ENCODE peak calls at places on chromosomes 12 and 14, in eight cellular contexts. L is brain microvascular endothelial cell, D is epithelial cell of esophagus, W is neural crest cell, B is GM13976, U is Calu3, C is IMR-90, K is PC-3. O is an unnamed sample.

GRCh38 chr14:44010595-44010994 is 496.5 kb downstream of the FSCB start:
- DNase-seq in C (no peak), L (no peak), W (no peak), D (no peak), K (no peak), B (no peak), U (no peak), O (no peak)

GRCh38 chr12:4273651-4274395 is at the start of gene CCND2:
- DNase-seq in U (peak; percentile 27), C (peak; percentile 54), B (peak; percentile 90), D (peak; percentile 94), L (peak; percentile 51), K (no peak), W (peak; percentile 76), O (peak; percentile 49)

GRCh38 chr12:132121283-132121682 is 22.8 kb downstream of the DDX51 start:
- DNase-seq in C (no peak), D (no peak), W (no peak), B (no peak), L (no peak), U (no peak), K (no peak), O (no peak)

GRCh38 chr12:47801904-47802246 is 17.8 kb downstream of the HDAC7 start:
- DNase-seq in L (no peak), W (no peak), B (no peak), U (no peak), C (no peak), K (no peak), D (no peak), O (no peak)

GRCh38 chr12:52216107-52216506 is 16.9 kb upstream of the KRT7 start:
- DNase-seq in L (no peak), B (no peak), K (peak; percentile 3), W (no peak), D (no peak), C (peak; percentile 28), U (no peak), O (no peak)

GRCh38 chr12:175250-175649 is 38.7 kb downstream of the SLC6A12 start:
- DNase-seq in D (no peak), B (no peak), U (no peak), K (no peak), C (no peak), W (no peak), L (no peak), O (no peak)

GRCh38 chr12:122517877-122518276 is 8.9 kb downstream of the RSRC2 start:
- DNase-seq in C (peak; percentile 98), W (no peak), L (peak; percentile 97), K (peak; percentile 53), B (no peak), U (no peak), D (peak; percentile 55), O (no peak)

GRCh38 chr12:5083955-5084849 is 40.5 kb downstream of the KCNA5 start:
- DNase-seq in B (peak; percentile 71), K (peak; percentile 60), U (peak; percentile 47), D (peak; percentile 48), C (peak; percentile 71), W (peak; percentile 65), L (peak; percentile 74), O (no peak)

GRCh38 chr14:48398675-48399282 is 723.4 kb upstream of the MDGA2 start:
- DNase-seq in L (peak; percentile 43), C (peak; percentile 47), B (peak; percentile 27), U (peak; percentile 6), K (peak; percentile 86), D (peak; percentile 59), W (peak; percentile 13), O (no peak)

GRCh38 chr14:80959448-80960006 is 4.1 kb downstream of the TSHR start:
- DNase-seq in B (peak; percentile 56), C (no peak), U (no peak), L (no peak), D (no peak), K (no peak), W (no peak), O (peak; percentile 19)

GRCh38 chr14:100294213-100294962 is 11.9 kb downstream of the SLC25A29 start:
- DNase-seq in U (no peak), W (no peak), L (no peak), B (peak; percentile 32), C (no peak), K (no peak), D (no peak), O (no peak)

GRCh38 chr12:43733687-43734086 is 24.9 kb downstream of the PUS7L start:
- DNase-seq in L (no peak), D (no peak), B (no peak), U (no peak), K (no peak), W (no peak), C (no peak), O (no peak)

GRCh38 chr12:43728698-43729097 is 29.9 kb downstream of the PUS7L start:
- DNase-seq in C (no peak), D (no peak), L (no peak), U (no peak), K (no peak), W (no peak), B (no peak), O (no peak)

GRCh38 chr12:43728117-43728516 is 30.5 kb downstream of the PUS7L start:
- DNase-seq in W (no peak), L (no peak), D (no peak), C (no peak), U (no peak), B (no peak), K (peak; percentile 49), O (no peak)

DNA sequence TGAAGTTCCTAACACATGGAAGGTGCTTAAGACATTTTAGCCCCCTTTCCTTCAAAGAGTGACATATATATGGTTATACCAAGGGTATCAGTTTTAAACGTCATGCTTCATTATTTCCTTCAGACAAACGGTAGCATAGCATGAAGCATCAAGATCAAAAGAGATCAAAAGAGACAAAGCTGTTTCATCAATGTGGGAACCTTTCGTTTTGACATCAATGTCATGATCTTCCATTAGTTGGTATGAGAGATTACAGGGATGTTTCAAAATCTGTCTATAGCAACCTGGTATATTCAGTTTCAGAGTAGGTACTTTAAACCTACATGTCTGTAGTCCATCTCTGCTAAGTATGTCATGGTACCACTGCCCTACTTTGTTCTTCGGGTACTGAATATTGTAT is 28.3 kb downstream of the PUS7L start:
- DNase-seq in U (no peak), W (no peak), C (no peak), L (no peak), D (no peak), K (no peak), B (no peak), O (no peak)
- TF ChIP-seq CTCF in U (no peak), W (no peak), C (no peak), L (no peak), D (no peak), K (no peak), B (no peak), O (no peak)

DNA sequence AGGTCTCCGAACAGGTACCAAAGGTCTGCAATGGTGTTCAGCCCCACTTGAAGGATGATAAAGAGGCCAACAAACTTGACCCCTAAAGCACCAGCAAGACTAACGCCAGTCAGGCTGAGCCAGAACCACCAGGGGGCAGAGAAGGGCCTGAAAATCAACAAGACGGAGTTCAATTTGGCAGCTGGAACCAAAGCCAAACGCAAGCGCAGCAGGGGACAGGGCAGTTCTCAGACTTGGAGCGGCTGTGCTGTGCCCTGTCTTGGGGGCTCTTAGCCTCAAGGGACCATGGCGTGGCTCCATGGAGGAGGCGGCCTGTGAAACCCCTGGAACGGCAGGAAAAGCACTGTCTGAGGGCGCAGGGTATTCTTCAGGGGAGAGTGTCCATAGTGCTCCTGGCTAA is 19.6 kb downstream of the POMT2 start:
- DNase-seq in L (peak; percentile 86), C (peak; percentile 85), D (peak; percentile 87), W (peak; percentile 83), B (peak; percentile 72), U (peak; percentile 80), K (peak; percentile 88), O (peak; percentile 32)
- TF ChIP-seq CTCF in L (peak; percentile 94), C (peak; percentile 91), D (peak; percentile 97), W (peak; percentile 87), B (peak; percentile 68), U (peak; percentile 86), K (peak; percentile 99), O (no peak)

GRCh38 chr14:104780513-104781030 is 15.0 kb downstream of the AKT1 start:
- DNase-seq in L (no peak), W (no peak), D (no peak), K (no peak), U (no peak), C (no peak), B (no peak), O (no peak)

GRCh38 chr14:104777808-104778249 is 17.7 kb downstream of the AKT1 start:
- DNase-seq in B (no peak), U (no peak), D (no peak), K (no peak), C (no peak), W (no peak), L (no peak), O (no peak)

GRCh38 chr14:104781271-104782077 is 14.1 kb downstream of the AKT1 start:
- DNase-seq in U (no peak), D (no peak), B (no peak), W (no peak), C (no peak), K (no peak), L (no peak), O (no peak)

GRCh38 chr14:104778694-104779331 is 16.7 kb downstream of the AKT1 start:
- DNase-seq in B (no peak), L (no peak), D (no peak), C (no peak), K (no peak), U (no peak), W (no peak), O (no peak)

GRCh38 chr14:104779776-104780512 is 15.6 kb downstream of the AKT1 start:
- DNase-seq in B (no peak), W (no peak), U (no peak), L (no peak), D (no peak), K (no peak), C (no peak), O (no peak)
- TF ChIP-seq CTCF in B (no peak), W (no peak), U (no peak), L (no peak), D (no peak), K (no peak), C (no peak), O (no peak)

GRCh38 chr14:39472078-39472477 is 39.8 kb upstream of the FBXO33 start:
- DNase-seq in L (no peak), D (no peak), U (no peak), K (no peak), C (no peak), B (no peak), W (no peak), O (no peak)

GRCh38 chr14:39469094-39469710 is 37.0 kb upstream of the FBXO33 start:
- DNase-seq in B (no peak), U (peak; percentile 19), C (no peak), L (no peak), D (no peak), K (no peak), W (peak; percentile 51), O (peak; percentile 19)

GRCh38 chr14:39467889-39468524 is 35.8 kb upstream of the FBXO33 start:
- DNase-seq in C (peak; percentile 43), K (peak; percentile 59), D (peak; percentile 51), W (no peak), B (no peak), L (peak; percentile 57), U (peak; percentile 56), O (no peak)
- TF ChIP-seq CTCF in C (peak; percentile 45), K (peak; percentile 73), D (peak; percentile 36), W (peak; percentile 47), B (peak; percentile 34), L (peak; percentile 64), U (peak; percentile 24), O (no peak)

GRCh38 chr12:85310456-85311076 is 30.5 kb downstream of the ALX1 start:
- DNase-seq in W (no peak), K (peak; percentile 45), D (peak; percentile 10), L (no peak), C (peak; percentile 1), U (no peak), B (no peak), O (no peak)
- TF ChIP-seq CTCF in W (peak; percentile 70), K (peak; percentile 51), D (peak; percentile 13), L (no peak), C (peak; percentile 35), U (peak; percentile 35), B (no peak), O (no peak)